ENCODE peak calls at places on chromosomes 3 and 15, in five cellular contexts. U is non-pigmented ciliary epithelial cell; T is iris pigment epithelial cell; W is RKO; O is activated naive CD4-positive, alpha-beta T cell. M is an unnamed sample.

GRCh38 chr3:114318295-114318694 is 24.5 kb downstream of the TIGIT start:
- DNase-seq in W (no peak), U (no peak), O (no peak), T (no peak), M (no peak)

GRCh38 chr3:195095035-195095703 is 175.8 kb downstream of the XXYLT1 start:
- DNase-seq in O (no peak), T (no peak), U (no peak), W (no peak), M (no peak)

GRCh38 chr15:64993290-64993689 is 3.6 kb upstream of the SPG21 start:
- DNase-seq in T (no peak), U (no peak), W (no peak), O (no peak), M (no peak)

GRCh38 chr15:38696120-38696727 is 131.6 kb upstream of the RASGRP1 start:
- DNase-seq in W (no peak), O (peak; percentile 6), T (peak; percentile 59), U (no peak), M (no peak)

GRCh38 chr3:72446406-72447058 is 401.7 kb downstream of the SHQ1 start:
- DNase-seq in T (peak; percentile 30), W (peak; percentile 37), O (peak; percentile 45), U (no peak), M (no peak)

GRCh38 chr3:25173610-25174009 is 254.5 kb upstream of the RARB start:
- DNase-seq in W (no peak), U (no peak), O (no peak), T (no peak), M (no peak)

GRCh38 chr3:170660139-170660538 is 74.3 kb upstream of the SLC7A14 start:
- DNase-seq in W (no peak), T (no peak), U (no peak), O (no peak), M (no peak)

GRCh38 chr3:154428369-154429206 is 1.4 kb downstream of the GPR149 start:
- DNase-seq in O (no peak), T (no peak), U (no peak), W (no peak), M (no peak)

GRCh38 chr15:23857028-23857641 is 170.0 kb upstream of the NDN start:
- DNase-seq in W (peak; percentile 59), T (peak; percentile 54), O (no peak), U (no peak), M (no peak)

GRCh38 chr15:68278345-68279217 is 1.0 kb downstream of the FEM1B start:
- DNase-seq in W (peak; percentile 75), U (no peak), O (no peak), T (peak; percentile 40), M (no peak)

GRCh38 chr3:126110431-126111125 is 26.7 kb upstream of the SLC41A3 start:
- DNase-seq in O (no peak), T (no peak), U (no peak), W (no peak), M (no peak)

GRCh38 chr15:89429023-89429422 is 67.4 kb downstream of the RHCG start:
- DNase-seq in O (no peak), W (no peak), U (no peak), T (no peak), M (no peak)

GRCh38 chr3:58234516-58234931 is 3.1 kb upstream of the ABHD6 start:
- DNase-seq in W (peak; percentile 59), U (no peak), T (peak; percentile 52), O (no peak), M (no peak)

GRCh38 chr15:52378746-52379394 is 83.3 kb upstream of the MYO5C start:
- DNase-seq in U (no peak), W (no peak), T (no peak), O (no peak), M (no peak)

GRCh38 chr15:79168922-79169322 is 78.3 kb upstream of the RASGRF1 start:
- DNase-seq in O (no peak), W (no peak), T (peak; percentile 32), U (no peak), M (no peak)

GRCh38 chr3:37861540-37862051 is at the start of gene CTDSPL:
- DNase-seq in W (peak; percentile 37), U (no peak), O (no peak), T (peak; percentile 43), M (no peak)

GRCh38 chr3:140022061-140022781 is 87.2 kb downstream of the CLSTN2 start:
- DNase-seq in W (no peak), O (no peak), U (no peak), T (no peak), M (no peak)

GRCh38 chr3:10363935-10364334 is 43.0 kb upstream of the SEC13 start:
- DNase-seq in U (no peak), O (no peak), T (no peak), W (no peak), M (no peak)

GRCh38 chr3:23819599-23820360 is 14.0 kb downstream of the UBE2E1 start:
- DNase-seq in T (no peak), W (no peak), U (no peak), O (no peak), M (no peak)

GRCh38 chr3:15783361-15783969 is 14.3 kb downstream of the ANKRD28 start:
- DNase-seq in W (no peak), O (no peak), T (peak; percentile 86), U (peak; percentile 53), M (no peak)

GRCh38 chr15:89128320-89129122 is 40.3 kb downstream of the ABHD2 start:
- DNase-seq in W (no peak), U (no peak), T (no peak), O (no peak), M (no peak)

GRCh38 chr3:72011495-72011894 is 226.5 kb upstream of the PROK2 start:
- DNase-seq in W (no peak), O (no peak), U (no peak), T (peak; percentile 15), M (no peak)

GRCh38 chr3:48478631-48479555 is 25.1 kb downstream of the SHISA5 start:
- DNase-seq in O (no peak), W (no peak), U (no peak), T (no peak), M (no peak)

GRCh38 chr15:43881944-43882343 is 55.1 kb downstream of the WDR76 start:
- DNase-seq in O (no peak), U (no peak), T (peak; percentile 6), W (no peak), M (no peak)